ENCODE peak calls at places on chromosomes 2 and 18, in five cellular contexts. One of them, this sample, is unnamed.

GRCh38 chr2:43134571-43134889 is 91.9 kb downstream of the ZFP36L2 start:
- DNase-seq in NCI-H2081: no peak
- DNase-seq in colonic mucosa: no peak
- DNase-seq in cardiac septum: no peak
- DNase-seq in caudate nucleus: no peak
- DNase-seq in this sample: no peak

GRCh38 chr2:69100220-69100723 is 87.3 kb downstream of the ANTXR1 start:
- DNase-seq in NCI-H2081: no peak
- DNase-seq in colonic mucosa: no peak
- DNase-seq in cardiac septum: no peak
- DNase-seq in caudate nucleus: no peak
- DNase-seq in this sample: no peak

GRCh38 chr18:74436158-74436755 is 20.9 kb downstream of the DIPK1C start:
- DNase-seq in NCI-H2081: no peak
- DNase-seq in colonic mucosa: no peak
- DNase-seq in cardiac septum: no peak
- DNase-seq in caudate nucleus: no peak
- DNase-seq in this sample: no peak

GRCh38 chr2:113160962-113161361 is 12.8 kb upstream of the PSD4 start:
- DNase-seq in NCI-H2081: no peak
- DNase-seq in colonic mucosa: peak
- DNase-seq in cardiac septum: no peak
- DNase-seq in caudate nucleus: no peak
- DNase-seq in this sample: no peak

GRCh38 chr2:71943238-71944182 is 204.2 kb downstream of the CYP26B1 start:
- DNase-seq in NCI-H2081: no peak
- DNase-seq in colonic mucosa: no peak
- DNase-seq in cardiac septum: peak
- DNase-seq in caudate nucleus: no peak
- DNase-seq in this sample: no peak

GRCh38 chr2:42132966-42133641 is 36.0 kb upstream of the EML4 start:
- DNase-seq in NCI-H2081: peak
- DNase-seq in colonic mucosa: peak
- DNase-seq in cardiac septum: peak
- DNase-seq in caudate nucleus: no peak
- DNase-seq in this sample: peak

GRCh38 chr18:56199580-56200320 is 438.6 kb downstream of the TXNL1 start:
- DNase-seq in NCI-H2081: no peak
- DNase-seq in colonic mucosa: no peak
- DNase-seq in cardiac septum: no peak
- DNase-seq in caudate nucleus: no peak
- DNase-seq in this sample: no peak

GRCh38 chr2:205803507-205803906 is 121.2 kb downstream of the NRP2 start:
- DNase-seq in NCI-H2081: no peak
- DNase-seq in colonic mucosa: no peak
- DNase-seq in cardiac septum: no peak
- DNase-seq in caudate nucleus: no peak
- DNase-seq in this sample: no peak

GRCh38 chr2:37156071-37156856 is 516 bp downstream of the EIF2AK2 start:
- DNase-seq in NCI-H2081: peak
- DNase-seq in colonic mucosa: peak
- DNase-seq in cardiac septum: no peak
- DNase-seq in caudate nucleus: no peak
- DNase-seq in this sample: peak

GRCh38 chr18:61731169-61731568 is 161.6 kb downstream of the RNF152 start:
- DNase-seq in NCI-H2081: no peak
- DNase-seq in colonic mucosa: no peak
- DNase-seq in cardiac septum: no peak
- DNase-seq in caudate nucleus: no peak
- DNase-seq in this sample: no peak

GRCh38 chr2:45813003-45813601 is 161.6 kb downstream of the PRKCE start:
- DNase-seq in NCI-H2081: no peak
- DNase-seq in colonic mucosa: no peak
- DNase-seq in cardiac septum: no peak
- DNase-seq in caudate nucleus: no peak
- DNase-seq in this sample: no peak

GRCh38 chr2:67290451-67290991 is 106.6 kb upstream of the ETAA1 start:
- DNase-seq in NCI-H2081: no peak
- DNase-seq in colonic mucosa: no peak
- DNase-seq in cardiac septum: no peak
- DNase-seq in caudate nucleus: no peak
- DNase-seq in this sample: no peak

GRCh38 chr2:221780281-221780688 is 208.2 kb upstream of the EPHA4 start:
- DNase-seq in NCI-H2081: no peak
- DNase-seq in colonic mucosa: no peak
- DNase-seq in cardiac septum: no peak
- DNase-seq in caudate nucleus: no peak
- DNase-seq in this sample: no peak